ENCODE peak calls at places on chromosomes 12 and 14, in seven cellular contexts. V, Z, E, S, A, T and Y are unnamed samples.

GRCh38 chr14:80698974-80699373 is 242.6 kb downstream of the CEP128 start:
- DNase-seq in S (no peak), A (no peak), T (no peak), V (no peak), Z (no peak), E (no peak), Y (no peak)

GRCh38 chr12:92063641-92064040 is 82.0 kb downstream of the BTG1 start:
- DNase-seq in V (no peak), S (peak), Z (no peak), T (no peak), E (no peak), A (no peak), Y (no peak)

GRCh38 chr12:113934060-113934829 is 31.9 kb downstream of the RBM19 start:
- DNase-seq in T (no peak), Z (no peak), E (no peak), S (no peak), V (no peak), A (no peak), Y (no peak)

GRCh38 chr14:98953544-98954346 is 318.3 kb downstream of the BCL11B start:
- DNase-seq in S (no peak), T (no peak), Z (no peak), V (peak), E (peak), A (no peak), Y (peak)

GRCh38 chr12:3326850-3327780 is 163.9 kb upstream of the PRMT8 start:
- DNase-seq in V (no peak), A (no peak), Z (no peak), T (no peak), S (no peak), E (no peak), Y (peak)

GRCh38 chr14:68675233-68675577 is 117.7 kb downstream of the ZFP36L1 start:
- DNase-seq in Z (no peak), S (no peak), T (no peak), E (no peak), V (no peak), A (no peak), Y (peak)

GRCh38 chr14:69853774-69854173 is 25.4 kb upstream of the SMOC1 start:
- DNase-seq in S (no peak), V (no peak), Z (no peak), A (no peak), T (no peak), E (no peak), Y (no peak)

GRCh38 chr12:12788675-12789368 is 3.4 kb downstream of the APOLD1 start:
- DNase-seq in E (peak), T (no peak), V (peak), S (peak), Z (no peak), A (peak), Y (peak)

GRCh38 chr14:71449316-71450055 is 482.7 kb upstream of the RGS6 start:
- DNase-seq in S (peak), E (no peak), V (no peak), Z (no peak), T (no peak), A (no peak), Y (no peak)

GRCh38 chr14:95897280-95897679 is 20.6 kb downstream of the TUNAR start:
- DNase-seq in Z (no peak), A (no peak), E (no peak), V (no peak), T (no peak), S (no peak), Y (no peak)

GRCh38 chr14:31578266-31578665 is 17.1 kb downstream of the NUBPL start:
- DNase-seq in S (no peak), Z (no peak), A (no peak), T (no peak), E (no peak), V (peak), Y (no peak)

GRCh38 chr12:24664151-24664550 is 284.8 kb downstream of the BCAT1 start:
- DNase-seq in A (no peak), E (no peak), V (no peak), S (no peak), Z (no peak), T (no peak), Y (peak)

GRCh38 chr12:20627001-20627588 is 68.0 kb upstream of the SLCO1C1 start:
- DNase-seq in S (no peak), E (no peak), Z (no peak), V (no peak), T (no peak), A (no peak), Y (no peak)

GRCh38 chr12:128076188-128076587 is 190.8 kb upstream of the TMEM132C start:
- DNase-seq in A (no peak), T (no peak), S (no peak), E (peak), Z (no peak), V (peak), Y (no peak)

GRCh38 chr12:45388545-45388944 is 172.7 kb downstream of the ANO6 start:
- DNase-seq in S (peak), T (no peak), A (no peak), E (peak), Z (no peak), V (peak), Y (peak)

GRCh38 chr12:124497658-124498057 is 69.8 kb downstream of the NCOR2 start:
- DNase-seq in V (peak), A (no peak), E (peak), S (no peak), T (peak), Z (no peak), Y (peak)

GRCh38 chr12:88615490-88615889 is 35.2 kb upstream of the KITLG start:
- DNase-seq in E (no peak), S (no peak), V (no peak), T (no peak), Z (no peak), A (no peak), Y (peak)

GRCh38 chr14:56555921-56556570 is 23.6 kb upstream of the TMEM260 start:
- DNase-seq in V (peak), E (peak), T (no peak), A (peak), Z (no peak), S (peak), Y (peak)

GRCh38 chr12:25950329-25951115 is 8.0 kb upstream of the RASSF8 start:
- DNase-seq in A (no peak), S (no peak), Z (no peak), E (peak), V (no peak), T (no peak), Y (peak)

GRCh38 chr14:67856806-67857205 is 37.2 kb downstream of the RAD51B start:
- DNase-seq in E (no peak), A (no peak), T (no peak), S (no peak), V (peak), Z (no peak), Y (no peak)

GRCh38 chr12:65720136-65720535 is 104.1 kb upstream of the HMGA2 start:
- DNase-seq in Z (no peak), V (no peak), E (no peak), T (no peak), A (no peak), S (no peak), Y (peak)

GRCh38 chr12:85874064-85874463 is at the start of gene NTS:
- DNase-seq in T (no peak), E (no peak), V (no peak), Z (no peak), S (peak), A (peak), Y (peak)

GRCh38 chr12:49588761-49589516 is 16.5 kb downstream of the FAM186B start:
- DNase-seq in E (peak), Z (no peak), T (no peak), A (no peak), V (no peak), S (peak), Y (peak)

GRCh38 chr12:82415402-82415801 is 57.1 kb downstream of the METTL25 start:
- DNase-seq in Z (no peak), A (no peak), T (no peak), V (peak), S (no peak), E (no peak), Y (peak)

GRCh38 chr12:101209319-101210302 is at the start of gene SLC5A8:
- DNase-seq in S (peak), Z (no peak), T (no peak), A (peak), E (no peak), V (no peak), Y (no peak)

GRCh38 chr12:14959463-14959862 is 1.9 kb downstream of the ARHGDIB start:
- DNase-seq in T (no peak), V (no peak), Z (no peak), S (no peak), A (no peak), E (no peak), Y (no peak)

GRCh38 chr12:69119770-69120169 is 119.6 kb upstream of the CPSF6 start:
- DNase-seq in A (no peak), S (no peak), E (no peak), V (no peak), T (no peak), Z (no peak), Y (no peak)

GRCh38 chr14:75559451-75560187 is 18.8 kb upstream of the FLVCR2 start:
- DNase-seq in T (no peak), Z (no peak), A (peak), E (peak), S (no peak), V (peak), Y (peak)

GRCh38 chr12:92055877-92056276 is 89.8 kb downstream of the BTG1 start:
- DNase-seq in T (no peak), V (no peak), A (no peak), E (peak), S (peak), Z (no peak), Y (no peak)

GRCh38 chr12:76340680-76341435 is 7.4 kb downstream of the BBS10 start:
- DNase-seq in S (no peak), V (no peak), E (no peak), A (no peak), Z (no peak), T (no peak), Y (no peak)

GRCh38 chr12:112967858-112968257 is 10.5 kb upstream of the OAS2 start:
- DNase-seq in S (no peak), T (no peak), Z (no peak), A (no peak), V (no peak), E (no peak), Y (no peak)

GRCh38 chr12:132084681-132085635 is 59.2 kb downstream of the DDX51 start:
- DNase-seq in A (peak), V (peak), Z (peak), S (peak), E (peak), T (no peak), Y (peak)

GRCh38 chr12:105933671-105934665 is 204.8 kb downstream of the NUAK1 start:
- DNase-seq in A (no peak), E (peak), V (peak), T (no peak), Z (no peak), S (peak), Y (peak)

GRCh38 chr12:89252284-89252683 is 100.0 kb downstream of the DUSP6 start:
- DNase-seq in T (no peak), V (no peak), E (no peak), A (no peak), S (no peak), Z (no peak), Y (no peak)

GRCh38 chr12:67534671-67535070 is 113.9 kb upstream of the DYRK2 start:
- DNase-seq in V (peak), S (no peak), A (no peak), E (peak), T (no peak), Z (no peak), Y (peak)